ENCODE peak calls at places on chromosome 19, in five cellular contexts. L is AG10803; B is GM13977; K is NCI-H82; A is activated naive CD4-positive, alpha-beta T cell treated with anti-CD3 and anti-CD28 coated beads for 36 hours. U is an unnamed sample.

GRCh38 chr19:10936661-10937084 is 8.1 kb downstream of the TIMM29 start:
- DNase-seq in B (peak; percentile 60), L (peak; percentile 80), K (peak; percentile 91), A (peak; percentile 46), U (peak; percentile 96)

GRCh38 chr19:30547192-30547591 is 175.0 kb downstream of the ZNF536 start:
- DNase-seq in K (no peak), L (no peak), B (no peak), A (no peak), U (no peak)

GRCh38 chr19:53328967-53329366 is 4.6 kb upstream of the ZNF845 start:
- DNase-seq in L (peak; percentile 31), K (no peak), A (peak; percentile 25), B (no peak), U (peak; percentile 75)

GRCh38 chr19:8161135-8161646 is 11.8 kb upstream of the FBN3 start:
- DNase-seq in B (peak; percentile 31), A (peak; percentile 36), L (no peak), K (peak; percentile 91), U (peak; percentile 64)

GRCh38 chr19:49786432-49786831 is 19.6 kb downstream of the AP2A1 start:
- DNase-seq in L (peak; percentile 60), K (no peak), A (no peak), B (no peak), U (no peak)

GRCh38 chr19:38543286-38543806 is 74.4 kb downstream of the MAP4K1 start:
- DNase-seq in K (no peak), B (no peak), A (no peak), L (no peak), U (no peak)

GRCh38 chr19:58558066-58558622 is at the start of gene UBE2M:
- DNase-seq in L (peak; percentile 51), B (no peak), A (peak; percentile 71), K (no peak), U (peak; percentile 63)

GRCh38 chr19:41997851-41998229 is 3.8 kb upstream of the ATP1A3 start:
- DNase-seq in B (no peak), L (no peak), A (no peak), K (peak; percentile 99), U (peak; percentile 76)

GRCh38 chr19:12745166-12745897 is 6.3 kb upstream of the BEST2 start:
- DNase-seq in A (no peak), L (no peak), K (no peak), B (no peak), U (no peak)

U was measured in GM23338.